ENCODE peak calls at places on chromosomes 4 and X, in ten cellular contexts. M, W, T, D, S, Z, Y, P, G and E are unnamed samples.

GRCh38 chrX:27162496-27162895 is 300.6 kb downstream of the PPP4R3C start:
- DNase-seq in Z (no peak), M (no peak), G (no peak), W (no peak), T (no peak), P (no peak), S (no peak), Y (no peak), D (no peak), E (no peak)

GRCh38 chr4:108959497-108959896 is 196.6 kb upstream of the ETNPPL start:
- DNase-seq in M (no peak), T (no peak), W (peak), P (peak), S (no peak), G (no peak), Z (no peak), Y (no peak), D (no peak), E (peak)

GRCh38 chrX:69431417-69431816 is 72.7 kb upstream of the NALF2 start:
- DNase-seq in D (no peak), M (no peak), S (no peak), W (no peak), P (no peak), T (no peak), Y (no peak), G (no peak), Z (no peak), E (no peak)

GRCh38 chr4:128513664-128514484 is 226.3 kb upstream of the PGRMC2 start:
- DNase-seq in D (no peak), W (peak), P (peak), S (no peak), T (no peak), Y (no peak), Z (no peak), G (no peak), M (no peak), E (peak)

GRCh38 chrX:106802063-106802387 is 448 bp upstream of the TBC1D8B start:
- DNase-seq in D (no peak), Y (no peak), G (no peak), M (no peak), P (no peak), W (no peak), Z (no peak), S (peak), T (no peak), E (no peak)

GRCh38 chr4:7831330-7831729 is 108.3 kb downstream of the AFAP1 start:
- DNase-seq in M (no peak), P (peak), S (no peak), Z (no peak), G (no peak), Y (no peak), T (no peak), D (peak), W (peak), E (peak)

GRCh38 chr4:188665466-188665865 is 526.2 kb downstream of the TRIML1 start:
- DNase-seq in P (no peak), W (no peak), Z (no peak), Y (no peak), G (no peak), M (no peak), T (no peak), D (no peak), S (no peak), E (no peak)

GRCh38 chr4:302381-302780 is 2.9 kb downstream of the ZNF732 start:
- DNase-seq in W (no peak), M (no peak), P (no peak), Z (no peak), S (no peak), T (no peak), D (no peak), G (no peak), Y (no peak), E (no peak)

GRCh38 chrX:42976729-42977366 is 198.9 kb upstream of the PPP1R2C start:
- DNase-seq in T (no peak), W (no peak), Y (no peak), P (no peak), D (peak), Z (no peak), M (no peak), G (no peak), S (peak), E (no peak)

GRCh38 chrX:84205276-84205675 is 17.3 kb upstream of the RPS6KA6 start:
- DNase-seq in D (no peak), W (no peak), S (no peak), M (no peak), Z (no peak), T (no peak), P (no peak), G (no peak), Y (no peak), E (no peak)

GRCh38 chr4:147060171-147060931 is 114.7 kb upstream of the TTC29 start:
- DNase-seq in M (no peak), G (peak), S (no peak), Z (no peak), T (no peak), W (peak), P (peak), Y (peak), D (no peak), E (peak)

GRCh38 chr4:185318679-185319078 is 77.0 kb downstream of the LRP2BP start:
- DNase-seq in Y (no peak), M (no peak), P (no peak), D (peak), S (no peak), Z (no peak), W (peak), T (no peak), G (no peak), E (peak)

GRCh38 chr4:176210579-176211296 is 15.4 kb upstream of the SPATA4 start:
- DNase-seq in D (no peak), T (no peak), S (no peak), Z (no peak), W (no peak), M (no peak), P (no peak), G (no peak), Y (no peak), E (no peak)

GRCh38 chr4:6115746-6116586 is 84.4 kb downstream of the JAKMIP1 start:
- DNase-seq in G (no peak), Y (no peak), S (no peak), P (no peak), D (no peak), W (no peak), T (no peak), Z (no peak), M (no peak), E (no peak)

GRCh38 chrX:18491601-18492000 is 66.2 kb downstream of the CDKL5 start:
- DNase-seq in D (no peak), S (no peak), M (no peak), P (no peak), Z (no peak), W (no peak), G (no peak), T (no peak), Y (no peak), E (no peak)

GRCh38 chrX:20547649-20548051 is 280.9 kb upstream of the RPS6KA3 start:
- DNase-seq in G (no peak), M (peak), D (peak), T (no peak), Z (no peak), W (peak), Y (peak), S (peak), P (peak), E (peak)

GRCh38 chr4:120202222-120202621 is 135.6 kb upstream of the MAD2L1 start:
- DNase-seq in W (no peak), Z (no peak), P (no peak), T (no peak), Y (no peak), S (no peak), G (no peak), M (no peak), D (no peak), E (no peak)

GRCh38 chr4:120198411-120198810 is 131.8 kb upstream of the MAD2L1 start:
- DNase-seq in D (peak), T (no peak), G (no peak), M (no peak), P (peak), Y (peak), W (peak), Z (no peak), S (no peak), E (no peak)
- H3K4me3 ChIP-seq in D (no peak), T (no peak), G (no peak), M (no peak), P (no peak), Y (no peak), W (no peak), Z (no peak), S (no peak), E (no peak)

GRCh38 chr4:94332983-94333590 is 9.5 kb downstream of the HPGDS start:
- DNase-seq in W (no peak), T (no peak), Y (no peak), D (no peak), G (no peak), M (no peak), S (no peak), P (no peak), Z (no peak), E (peak)
- TF ChIP-seq CTCF in W (peak), T (peak), Y (no peak), D (peak), G (no peak), M (no peak), S (no peak), P (no peak), Z (peak), E (peak)

DNA sequence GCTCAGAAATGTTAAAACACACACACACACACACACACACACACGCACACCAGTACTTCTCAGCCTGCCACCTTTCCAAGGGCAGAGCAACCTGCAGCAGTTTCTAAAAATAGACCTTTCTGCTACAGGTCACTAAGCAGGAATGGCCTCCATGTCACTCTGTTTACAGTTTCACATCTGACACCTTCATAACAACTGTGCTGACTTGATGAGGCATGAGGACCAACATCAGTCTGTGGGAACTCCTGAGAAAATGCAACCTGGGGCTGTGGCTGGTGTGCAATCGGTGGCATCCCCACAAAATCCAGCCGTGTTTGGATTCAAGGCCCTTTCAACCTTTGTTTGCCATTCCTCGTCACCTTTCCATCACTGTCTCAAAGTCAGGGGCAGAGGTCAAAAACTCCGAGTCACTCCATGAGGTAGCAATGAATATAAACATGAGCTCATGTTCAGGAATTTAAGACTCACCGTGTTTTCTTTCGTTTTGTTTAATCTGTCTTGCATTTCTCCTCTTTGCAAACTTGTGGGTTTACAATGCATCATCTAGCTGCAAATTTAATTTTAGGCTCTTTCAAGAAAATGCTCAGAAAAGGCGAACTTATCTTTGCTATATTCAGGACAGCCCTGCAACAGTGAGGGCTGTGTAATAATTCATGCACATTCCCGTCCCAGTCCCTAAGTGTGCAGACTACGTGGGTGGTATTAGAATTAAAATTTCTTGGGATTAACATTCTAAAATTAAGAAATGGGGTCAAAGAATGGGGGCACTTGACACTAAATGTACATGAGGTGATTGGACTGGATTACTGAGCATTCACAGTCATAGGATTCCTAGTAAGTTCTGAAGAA is 135.3 kb downstream of the SHROOM3 start:
- DNase-seq in G (no peak), S (peak), D (peak), M (no peak), W (peak), Z (no peak), P (no peak), Y (no peak), T (no peak), E (peak)
- H3K4me3 ChIP-seq in G (no peak), S (no peak), D (no peak), M (no peak), W (no peak), Z (no peak), P (no peak), Y (no peak), T (no peak), E (no peak)

GRCh38 chr4:56252561-56253152 is 134.6 kb downstream of the AASDH start:
- DNase-seq in Z (no peak), Y (no peak), T (no peak), G (no peak), D (no peak), M (no peak), P (no peak), S (no peak), W (no peak), E (no peak)

GRCh38 chr4:56253631-56254241 is 133.6 kb downstream of the AASDH start:
- DNase-seq in G (no peak), W (no peak), M (no peak), Y (no peak), Z (no peak), D (no peak), T (no peak), S (no peak), P (no peak), E (no peak)

GRCh38 chr4:56260320-56260719 is 127.0 kb downstream of the AASDH start:
- DNase-seq in P (no peak), S (no peak), M (no peak), G (no peak), T (no peak), D (no peak), W (no peak), Z (no peak), Y (no peak), E (no peak)

GRCh38 chr4:56259595-56259994 is 127.7 kb downstream of the AASDH start:
- DNase-seq in Y (no peak), Z (no peak), G (no peak), S (no peak), W (no peak), M (no peak), T (no peak), D (no peak), P (no peak), E (no peak)

DNA sequence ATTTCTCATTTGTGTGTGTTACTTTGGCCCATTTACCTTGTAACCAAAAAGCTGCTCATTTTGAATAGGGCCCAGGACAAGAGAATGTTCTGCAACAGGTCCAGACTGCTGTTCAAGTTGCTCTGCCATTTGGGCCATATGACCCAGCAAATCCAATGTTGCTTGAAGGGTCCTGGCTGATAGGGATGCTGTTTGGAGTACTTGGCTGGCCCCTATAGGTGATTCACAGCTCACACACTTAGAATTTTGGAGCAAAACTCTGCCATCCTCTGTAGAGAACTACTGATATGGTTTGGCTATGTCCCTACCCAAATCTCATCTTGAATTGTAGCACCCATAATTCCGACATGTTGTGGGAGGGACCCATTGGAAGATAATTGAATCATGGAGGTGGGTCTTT is 131.5 kb downstream of the AASDH start:
- DNase-seq in D (no peak), S (no peak), Z (no peak), Y (no peak), G (no peak), P (no peak), W (no peak), M (no peak), T (no peak), E (peak)
- TF ChIP-seq CTCF in D (no peak), S (no peak), Z (no peak), Y (no peak), G (no peak), P (no peak), W (peak), M (no peak), T (no peak), E (peak)